ENCODE peak calls at places on chromosomes 11 and 22, in nine cellular contexts. M is neural progenitor cell, G is fibroblast of lung, E is GM23248, I is PC-3, R is DND-41, U is endothelial cell of umbilical vein, S is PC-9, P is MM.1S. D is an unnamed sample.

GRCh38 chr11:31943056-31943780 is 132.1 kb upstream of the PAX6 start:
- DNase-seq in R (no peak), E (no peak), U (no peak), P (no peak), I (no peak), G (no peak), S (no peak), M (peak), D (no peak)

GRCh38 chr11:71076021-71076420 is 176.4 kb downstream of the SHANK2 start:
- DNase-seq in R (no peak), U (no peak), E (no peak), S (no peak), M (no peak), G (no peak), I (peak), P (no peak), D (no peak)

GRCh38 chr11:96744697-96745096 is 354.9 kb downstream of the JRKL start:
- DNase-seq in P (no peak), U (no peak), M (no peak), I (no peak), S (no peak), R (no peak), G (peak), E (peak), D (no peak)

GRCh38 chr22:35733742-35734516 is 16.3 kb downstream of the APOL5 start:
- DNase-seq in G (peak), M (no peak), R (no peak), E (no peak), P (no peak), S (no peak), I (no peak), U (no peak), D (no peak)

GRCh38 chr22:49364398-49364797 is 463.3 kb downstream of the BRD1 start:
- DNase-seq in P (no peak), G (no peak), M (no peak), U (no peak), R (no peak), S (no peak), I (no peak), E (no peak), D (no peak)

GRCh38 chr22:39583066-39583667 is 12.6 kb downstream of the CACNA1I start:
- DNase-seq in P (no peak), M (no peak), S (no peak), R (no peak), U (no peak), G (no peak), I (no peak), E (no peak), D (no peak)

GRCh38 chr22:41976070-41976901 is 7.0 kb downstream of the SEPTIN3 start:
- DNase-seq in M (peak), U (no peak), P (peak), R (peak), I (no peak), E (peak), G (no peak), S (peak), D (no peak)

GRCh38 chr22:17191163-17191562 is 28.1 kb downstream of the ADA2 start:
- DNase-seq in I (peak), R (no peak), U (no peak), E (peak), M (no peak), G (peak), S (no peak), P (no peak), D (no peak)

GRCh38 chr22:36682835-36683234 is 20.7 kb downstream of the CACNG2 start:
- DNase-seq in U (no peak), E (no peak), R (no peak), P (no peak), G (no peak), M (no peak), I (no peak), S (no peak), D (peak)

GRCh38 chr11:10038916-10039315 is 255.1 kb downstream of the SBF2 start:
- DNase-seq in U (no peak), M (no peak), E (peak), S (no peak), R (no peak), G (peak), P (no peak), I (no peak), D (no peak)

GRCh38 chr11:27462543-27462942 is 10.0 kb downstream of the LGR4 start:
- DNase-seq in R (no peak), S (no peak), U (peak), M (no peak), I (peak), P (no peak), G (no peak), E (peak), D (no peak)

GRCh38 chr11:68843703-68844312 is 2.1 kb upstream of the CPT1A start:
- DNase-seq in R (peak), P (peak), I (peak), S (peak), M (peak), E (no peak), U (no peak), G (peak), D (no peak)

GRCh38 chr11:63535734-63536133 is 874 bp upstream of the PLAAT4 start:
- DNase-seq in R (no peak), P (no peak), G (no peak), M (no peak), U (no peak), I (no peak), S (no peak), E (no peak), D (no peak)

GRCh38 chr22:46081036-46081830 is 69.1 kb upstream of the PPARA start:
- DNase-seq in G (no peak), U (no peak), P (no peak), R (no peak), M (no peak), S (no peak), I (no peak), E (peak), D (no peak)

GRCh38 chr11:11973361-11973800 is 35.0 kb downstream of the DKK3 start:
- DNase-seq in U (peak), R (no peak), P (no peak), I (no peak), E (peak), G (peak), M (no peak), S (no peak), D (no peak)

GRCh38 chr11:9574556-9574805 is 1.0 kb downstream of the WEE1 start:
- DNase-seq in E (no peak), M (peak), U (peak), S (no peak), I (no peak), R (peak), G (no peak), P (no peak), D (no peak)

GRCh38 chr11:131615611-131616010 is 245.2 kb downstream of the NTM start:
- DNase-seq in R (no peak), P (no peak), S (no peak), E (peak), U (no peak), G (no peak), I (no peak), M (no peak), D (no peak)

GRCh38 chr22:38727530-38728451 is 22.0 kb downstream of the GTPBP1 start:
- DNase-seq in I (no peak), S (no peak), P (peak), E (no peak), R (no peak), G (no peak), U (no peak), M (no peak), D (no peak)

GRCh38 chr22:46463435-46464227 is 73.8 kb downstream of the CELSR1 start:
- DNase-seq in R (no peak), U (no peak), S (no peak), P (no peak), I (no peak), G (no peak), M (no peak), E (no peak), D (no peak)

GRCh38 chr11:34724973-34725372 is 104.1 kb downstream of the EHF start:
- DNase-seq in U (no peak), M (no peak), S (no peak), R (no peak), E (no peak), G (no peak), I (no peak), P (no peak), D (no peak)

GRCh38 chr11:92226331-92227232 is 2.0 kb downstream of the FAT3 start:
- DNase-seq in P (no peak), R (no peak), E (peak), U (no peak), M (peak), I (no peak), G (peak), S (peak), D (no peak)

GRCh38 chr11:130606781-130607511 is 158.5 kb downstream of the ADAMTS15 start:
- DNase-seq in S (no peak), I (peak), R (no peak), U (no peak), M (no peak), E (peak), G (peak), P (no peak), D (no peak)

GRCh38 chr11:2377511-2378443 is 667 bp downstream of the CD81 start:
- DNase-seq in M (peak), E (peak), R (peak), I (peak), P (no peak), U (peak), S (peak), G (peak), D (no peak)

GRCh38 chr11:133930767-133931448 is 25.9 kb downstream of the IGSF9B start:
- DNase-seq in S (no peak), G (no peak), I (peak), P (no peak), R (no peak), U (no peak), E (peak), M (peak), D (no peak)

GRCh38 chr11:84780689-84781293 is 846.4 kb downstream of the DLG2 start:
- DNase-seq in I (peak), S (no peak), G (peak), E (peak), M (peak), P (peak), R (no peak), U (no peak), D (peak)

GRCh38 chr22:26800858-26801257 is 143.5 kb downstream of the MIAT start:
- DNase-seq in P (no peak), I (no peak), M (peak), U (no peak), R (no peak), S (no peak), G (peak), E (no peak), D (no peak)

GRCh38 chr11:64878494-64879225 is at the start of gene EHD1:
- DNase-seq in E (peak), U (peak), R (peak), S (peak), M (peak), G (peak), P (peak), I (peak), D (peak)

GRCh38 chr11:64876835-64877341 is 1.5 kb downstream of the EHD1 start:
- DNase-seq in R (no peak), I (peak), P (no peak), S (peak), E (peak), M (peak), G (no peak), U (peak), D (no peak)

GRCh38 chr11:64876226-64876750 is 2.1 kb downstream of the EHD1 start:
- DNase-seq in S (no peak), I (no peak), U (peak), E (peak), G (no peak), R (no peak), M (no peak), P (no peak), D (no peak)

GRCh38 chr11:64878223-64878493 is 263 bp downstream of the EHD1 start:
- DNase-seq in U (no peak), M (no peak), R (no peak), G (no peak), I (no peak), P (no peak), E (no peak), S (peak), D (no peak)

GRCh38 chr11:64877390-64878222 is 815 bp downstream of the EHD1 start:
- DNase-seq in M (peak), U (peak), G (no peak), R (peak), E (peak), S (no peak), P (no peak), I (peak), D (no peak)
- TF ChIP-seq EZH2 in M (no peak), U (no peak), G (no peak), R (no peak), E (no peak), S (no peak), P (no peak), I (no peak), D (no peak)

GRCh38 chr22:44701824-44702478 is at the start of gene PRR5:
- DNase-seq in I (peak), E (peak), M (peak), P (no peak), S (peak), G (peak), U (peak), R (peak), D (no peak)
- H3K27ac ChIP-seq in I (no peak), E (peak), M (no peak), P (no peak), S (no peak), G (no peak), U (no peak), R (no peak), D (no peak)

DNA sequence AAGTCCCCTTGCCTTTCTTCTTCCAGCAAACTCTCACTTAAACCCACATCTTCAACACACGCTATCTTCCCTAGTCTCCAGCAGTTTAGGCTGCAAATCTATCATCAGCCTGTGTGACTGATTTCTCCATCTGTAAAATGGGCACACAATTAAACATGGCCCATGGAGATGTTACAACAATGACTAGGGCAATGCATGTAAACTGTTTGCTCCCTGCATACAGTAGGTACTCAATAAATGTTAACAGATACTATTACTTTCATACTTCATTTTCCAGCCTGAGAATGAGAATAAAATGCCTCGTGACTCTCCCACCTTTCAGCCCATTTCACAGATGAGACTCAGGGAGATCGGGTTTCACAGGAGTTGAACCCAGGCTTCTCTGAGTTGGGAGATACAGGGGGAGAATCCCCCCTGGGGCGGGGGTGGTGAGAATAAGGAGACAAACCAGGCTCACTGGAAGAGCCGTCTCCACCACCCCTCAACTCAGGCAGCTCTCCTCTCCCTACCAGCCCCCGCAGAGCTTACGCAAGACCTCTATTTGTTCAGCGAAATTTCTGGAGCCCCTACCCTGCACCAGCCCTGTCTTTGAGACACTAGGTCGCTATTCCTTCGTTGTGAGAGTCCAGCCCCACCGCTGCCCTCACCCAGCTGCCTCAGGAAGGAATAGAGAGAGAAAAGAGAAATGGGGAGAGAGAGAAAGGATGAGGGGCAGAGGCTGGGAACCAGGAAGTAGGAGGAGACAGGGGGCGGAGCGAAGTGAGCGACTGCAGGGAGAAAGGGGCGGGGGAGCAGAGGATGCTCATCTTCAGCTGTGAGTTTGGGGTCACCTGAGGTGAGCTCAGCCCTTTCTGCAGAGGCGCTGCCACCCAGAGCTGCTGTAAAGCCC is 42.1 kb upstream of the KLHL35 start:
- DNase-seq in U (no peak), E (peak), I (no peak), R (peak), S (no peak), P (no peak), M (peak), G (peak), D (no peak)
- H3K4me3 ChIP-seq in U (no peak), E (no peak), I (no peak), R (peak), S (no peak), P (no peak), M (no peak), G (no peak), D (peak)

DNA sequence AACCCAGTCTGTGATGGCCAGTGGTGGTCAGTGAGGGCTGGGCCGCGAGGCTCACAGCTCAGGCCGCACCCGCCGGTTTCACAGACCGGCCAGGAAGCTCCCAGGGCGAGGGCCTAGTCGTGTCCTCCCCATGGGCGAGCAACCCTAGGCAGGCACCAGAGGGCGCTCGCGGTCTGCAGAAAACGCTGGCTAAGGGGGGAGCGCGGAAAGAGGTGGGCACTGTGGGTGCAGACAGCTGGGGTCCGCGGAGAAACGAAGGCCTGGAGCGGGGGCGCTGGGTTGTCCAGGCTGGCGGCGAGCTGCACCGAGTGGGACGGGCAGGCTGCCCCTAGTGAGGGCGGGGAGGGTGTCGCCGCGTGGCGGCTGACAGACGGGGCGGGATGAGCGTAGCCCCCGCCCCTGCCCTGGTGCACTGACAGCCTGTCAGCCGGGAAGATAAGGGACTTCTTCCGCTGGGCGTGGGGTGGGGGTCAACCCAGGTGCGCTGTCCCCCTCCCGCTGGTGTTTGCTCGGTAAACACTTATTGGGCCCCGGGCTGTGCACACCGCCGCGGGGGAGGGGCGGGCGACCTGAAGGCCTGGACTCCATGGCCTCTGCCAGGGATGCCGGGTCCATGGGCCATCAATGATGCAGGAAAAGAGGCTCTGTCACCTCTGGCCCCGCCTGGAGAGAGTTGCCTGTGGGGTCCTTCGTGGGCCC is 7.5 kb downstream of the GP1BB start:
- DNase-seq in E (peak), P (peak), S (peak), R (peak), U (peak), G (peak), I (peak), M (peak), D (peak)
- TF ChIP-seq EZH2 in E (no peak), P (no peak), S (no peak), R (no peak), U (no peak), G (no peak), I (no peak), M (no peak), D (no peak)

DNA sequence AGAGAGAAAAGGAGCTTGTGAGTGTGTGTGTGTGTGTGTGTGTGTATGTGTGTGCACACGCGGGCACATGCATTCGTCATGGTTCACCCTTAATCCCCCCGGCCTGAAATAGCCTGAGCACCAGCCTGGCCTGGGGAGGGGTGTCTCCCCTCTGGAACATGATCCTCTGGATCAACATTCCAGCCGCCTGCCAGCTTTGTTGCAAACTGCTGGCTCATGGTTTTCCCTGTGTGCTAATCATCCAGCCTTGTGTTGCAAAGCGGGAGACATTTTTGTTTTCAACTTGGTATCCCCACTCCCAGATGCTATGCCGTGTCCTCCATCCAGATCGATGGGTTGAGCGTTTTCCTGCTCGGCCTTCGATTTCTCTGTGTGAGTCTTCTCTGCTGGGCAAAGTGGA is 94.3 kb downstream of the FEZ1 start:
- DNase-seq in U (no peak), E (peak), S (no peak), M (peak), P (no peak), G (peak), I (no peak), R (no peak), D (no peak)
- H3K27ac ChIP-seq in U (no peak), E (no peak), S (no peak), M (no peak), P (no peak), G (no peak), I (no peak), R (no peak), D (no peak)

GRCh38 chr22:32919629-32920028 is 118.1 kb downstream of the TIMP3 start:
- DNase-seq in M (no peak), E (no peak), U (no peak), G (no peak), P (no peak), S (no peak), I (no peak), R (no peak), D (no peak)
- H3K4me3 ChIP-seq in M (no peak), E (no peak), U (no peak), G (no peak), P (no peak), S (no peak), I (no peak), R (no peak), D (no peak)

DNA sequence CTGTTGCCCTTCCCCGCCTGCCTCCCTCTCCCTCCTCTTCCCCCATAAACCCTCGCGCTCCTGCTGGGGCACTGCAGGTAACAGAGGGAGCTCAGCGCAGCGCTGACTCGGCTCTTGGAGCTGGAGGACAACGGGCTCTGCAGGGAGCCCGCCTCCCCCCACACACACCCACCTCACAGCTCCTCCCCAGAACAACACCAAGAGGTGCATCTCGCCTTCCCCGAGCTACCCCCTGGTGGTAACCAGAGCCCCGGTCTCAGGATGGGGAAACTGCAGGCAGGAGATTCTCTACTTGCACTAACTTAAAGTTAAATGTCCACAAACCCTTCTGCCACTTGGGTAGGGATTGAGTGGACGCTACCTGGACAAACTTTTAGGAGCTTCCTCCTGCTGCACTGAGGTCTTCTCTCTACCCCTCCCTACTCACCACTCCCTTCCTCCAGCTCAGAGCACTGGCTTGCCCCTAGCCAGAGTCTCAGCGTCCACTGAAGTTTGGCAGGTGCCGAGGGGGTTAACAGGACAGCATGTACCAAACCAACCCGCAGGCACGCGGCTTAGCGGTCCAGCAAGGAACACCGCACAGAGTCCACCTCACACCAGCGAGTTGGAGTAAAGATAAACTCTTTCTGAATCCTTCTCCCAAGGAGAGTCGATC is 4.0 kb upstream of the SCN4B start:
- DNase-seq in R (no peak), S (no peak), E (no peak), U (no peak), I (peak), P (no peak), G (no peak), M (peak), D (no peak)
- TF ChIP-seq EZH2 in R (no peak), S (no peak), E (no peak), U (no peak), I (no peak), P (peak), G (peak), M (no peak), D (no peak)

GRCh38 chr22:29751669-29752068 is 15.1 kb downstream of the ZMAT5 start:
- DNase-seq in E (no peak), P (no peak), I (no peak), G (no peak), S (no peak), U (no peak), R (no peak), M (no peak), D (no peak)
- H3K27ac ChIP-seq in E (no peak), P (no peak), I (no peak), G (no peak), S (no peak), U (no peak), R (no peak), M (no peak), D (no peak)